ENCODE peak calls at places on chromosome 12, in four cellular contexts. X, J, H and E are unnamed samples. For H3K9me3, the result is how much of the 10 kb centered on the place peaks cover.

GRCh38 chr12:20523658-20524057 is 155.3 kb downstream of the PDE3A start:
- DNase-seq in H (no peak), X (no peak), J (no peak), E (no peak)

GRCh38 chr12:105552056-105552455 is 221.6 kb downstream of the C12orf75 start:
- DNase-seq in J (no peak), H (no peak), X (no peak), E (no peak)

GRCh38 chr12:53972152-53972702 is 699 bp upstream of the HOXC11 start:
- DNase-seq in J (no peak), X (no peak), H (no peak), E (no peak)

GRCh38 chr12:6935221-6935550 is 7.4 kb downstream of the ATN1 start:
- DNase-seq in H (no peak), X (no peak), J (no peak), E (no peak)

GRCh38 chr12:48979602-48980388 is 1.7 kb downstream of the WNT1 start:
- DNase-seq in H (no peak), X (no peak), J (no peak), E (no peak)

GRCh38 chr12:110338754-110339153 is 57.7 kb downstream of the ATP2A2 start:
- DNase-seq in H (peak), J (no peak), X (peak), E (no peak)

GRCh38 chr12:11980133-11980532 is 90.6 kb upstream of the BCL2L14 start:
- DNase-seq in X (no peak), J (no peak), H (no peak), E (no peak)

GRCh38 chr12:12482150-12482761 is 80.4 kb downstream of the DUSP16 start:
- DNase-seq in H (no peak), X (no peak), J (no peak), E (no peak)

GRCh38 chr12:1948883-1949282 is 30.4 kb upstream of the CACNA2D4 start:
- DNase-seq in J (no peak), H (no peak), X (no peak), E (no peak)

GRCh38 chr12:47216150-47216677 is 136.5 kb upstream of the AMIGO2 start:
- DNase-seq in J (no peak), H (no peak), X (no peak), E (no peak)
- TF ChIP-seq TCF7L2 in J (no peak), H (no peak), X (no peak), E (no peak)

GRCh38 chr12:14326699-14327098 is 38.8 kb upstream of the ATF7IP start:
- DNase-seq in H (no peak), J (no peak), X (no peak), E (no peak)

GRCh38 chr12:14327717-14328116 is 37.8 kb upstream of the ATF7IP start:
- DNase-seq in J (no peak), X (no peak), H (no peak), E (no peak)

GRCh38 chr12:14317362-14318146 is 47.9 kb upstream of the ATF7IP start:
- DNase-seq in H (no peak), X (no peak), J (no peak), E (no peak)

GRCh38 chr12:14325716-14326343 is 39.7 kb upstream of the ATF7IP start:
- DNase-seq in X (no peak), J (no peak), H (no peak), E (no peak)

DNA sequence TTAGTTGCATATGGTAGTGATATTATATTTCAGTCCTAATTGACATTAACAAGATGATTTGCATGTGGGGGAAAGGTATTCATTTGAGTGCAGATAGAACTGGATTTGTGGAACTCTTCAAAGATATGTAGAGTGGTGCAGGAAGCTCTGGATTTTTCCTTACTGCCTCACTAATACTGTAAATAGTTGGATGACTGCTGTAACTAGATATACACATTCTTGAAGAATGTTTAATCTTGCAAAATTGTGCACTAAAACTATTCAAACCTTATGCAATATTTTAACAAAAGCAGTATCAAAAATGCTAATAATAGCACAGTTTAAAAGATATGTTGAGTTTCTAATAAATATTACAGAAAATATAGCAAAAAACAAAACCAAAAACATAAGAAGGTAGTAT is 43.1 kb upstream of the ATF7IP start:
- DNase-seq in H (no peak), J (no peak), X (no peak), E (no peak)
- H3K4me3 ChIP-seq in H (no peak), J (no peak), X (no peak), E (no peak)

GRCh38 chr12:94320109-94320508 is 139.6 kb downstream of the CEP83 start:
- DNase-seq in X (no peak), H (no peak), J (no peak), E (no peak)
- H3K9me3 ChIP-seq in X (under half), H (under half), J (under half), E (under half)

GRCh38 chr12:107654866-107655265 is 30.7 kb upstream of the PWP1 start:
- DNase-seq in H (no peak), J (no peak), X (no peak), E (no peak)
- TF ChIP-seq TCF7L2 in H (no peak), J (no peak), X (no peak), E (no peak)

GRCh38 chr12:76714415-76714814 is 49.5 kb upstream of the ZDHHC17 start:
- DNase-seq in J (no peak), H (no peak), X (no peak), E (no peak)
- H3K4me3 ChIP-seq in J (no peak), H (no peak), X (no peak), E (no peak)

GRCh38 chr12:37733856-37734255 is 582.7 kb upstream of the ALG10B start:
- DNase-seq in H (no peak), X (no peak), J (no peak), E (no peak)
- H3K9me3 ChIP-seq in H (under half), X (under half), J (half or more), E (under half)

GRCh38 chr12:94988471-94988870 is 15.0 kb downstream of the NDUFA12 start:
- DNase-seq in H (no peak), X (no peak), J (no peak), E (no peak)
- TF ChIP-seq TCF7L2 in H (no peak), X (no peak), J (no peak), E (no peak)